ENCODE peak calls at places on chromosomes 7 and 10, in eight cellular contexts. One of them, this sample, is unnamed.
A peak's percentile ranks its signal among the peaks of the same experiment; 100 is the strongest.

GRCh38 chr10:16639457-16639856 is 117.8 kb upstream of the C1QL3 start:
- DNase-seq in PC-3: no peak
- DNase-seq in HTR-8/SVneo: no peak
- DNase-seq in cardiac fibroblast: no peak
- DNase-seq in activated CD4-positive, alpha-beta T cell treated with anti-CD3 and anti-CD28 coated beads for 36 hours: no peak
- DNase-seq in NCI-H1092: no peak
- DNase-seq in lower leg skin: no peak
- DNase-seq in cardiac muscle cell: no peak
- DNase-seq in this sample: no peak

GRCh38 chr10:95467162-95467599 is 94.0 kb downstream of the SORBS1 start:
- DNase-seq in PC-3: no peak
- DNase-seq in HTR-8/SVneo: no peak
- DNase-seq in cardiac fibroblast: no peak
- DNase-seq in activated CD4-positive, alpha-beta T cell treated with anti-CD3 and anti-CD28 coated beads for 36 hours: peak; percentile 7
- DNase-seq in NCI-H1092: no peak
- DNase-seq in lower leg skin: peak; percentile 72
- DNase-seq in cardiac muscle cell: peak; percentile 93
- DNase-seq in this sample: no peak

GRCh38 chr7:143248781-143249354 is 14.4 kb upstream of the GSTK1 start:
- DNase-seq in PC-3: peak; percentile 76
- DNase-seq in HTR-8/SVneo: no peak
- DNase-seq in cardiac fibroblast: peak; percentile 40
- DNase-seq in activated CD4-positive, alpha-beta T cell treated with anti-CD3 and anti-CD28 coated beads for 36 hours: no peak
- DNase-seq in NCI-H1092: no peak
- DNase-seq in lower leg skin: no peak
- DNase-seq in cardiac muscle cell: no peak
- DNase-seq in this sample: no peak

GRCh38 chr7:21579341-21580072 is 36.7 kb downstream of the DNAH11 start:
- DNase-seq in PC-3: no peak
- DNase-seq in HTR-8/SVneo: no peak
- DNase-seq in cardiac fibroblast: no peak
- DNase-seq in activated CD4-positive, alpha-beta T cell treated with anti-CD3 and anti-CD28 coated beads for 36 hours: no peak
- DNase-seq in NCI-H1092: no peak
- DNase-seq in lower leg skin: no peak
- DNase-seq in cardiac muscle cell: no peak
- DNase-seq in this sample: no peak

GRCh38 chr7:149781921-149782320 is 8.5 kb upstream of the ZNF467 start:
- DNase-seq in PC-3: no peak
- DNase-seq in HTR-8/SVneo: no peak
- DNase-seq in cardiac fibroblast: no peak
- DNase-seq in activated CD4-positive, alpha-beta T cell treated with anti-CD3 and anti-CD28 coated beads for 36 hours: no peak
- DNase-seq in NCI-H1092: no peak
- DNase-seq in lower leg skin: no peak
- DNase-seq in cardiac muscle cell: no peak
- DNase-seq in this sample: no peak

GRCh38 chr10:105734479-105734878 is 1093.4 kb downstream of the SORCS3 start:
- DNase-seq in PC-3: no peak
- DNase-seq in HTR-8/SVneo: no peak
- DNase-seq in cardiac fibroblast: no peak
- DNase-seq in activated CD4-positive, alpha-beta T cell treated with anti-CD3 and anti-CD28 coated beads for 36 hours: no peak
- DNase-seq in NCI-H1092: no peak
- DNase-seq in lower leg skin: no peak
- DNase-seq in cardiac muscle cell: no peak
- DNase-seq in this sample: no peak

GRCh38 chr7:44325811-44326241 is 432 bp upstream of the CAMK2B start:
- DNase-seq in PC-3: no peak
- DNase-seq in HTR-8/SVneo: peak; percentile 53
- DNase-seq in cardiac fibroblast: no peak
- DNase-seq in activated CD4-positive, alpha-beta T cell treated with anti-CD3 and anti-CD28 coated beads for 36 hours: no peak
- DNase-seq in NCI-H1092: peak; percentile 67
- DNase-seq in lower leg skin: no peak
- DNase-seq in cardiac muscle cell: peak; percentile 65
- DNase-seq in this sample: peak; percentile 43

GRCh38 chr10:97468162-97468561 is 22.2 kb downstream of the ZDHHC16 start:
- DNase-seq in PC-3: no peak
- DNase-seq in HTR-8/SVneo: no peak
- DNase-seq in cardiac fibroblast: no peak
- DNase-seq in activated CD4-positive, alpha-beta T cell treated with anti-CD3 and anti-CD28 coated beads for 36 hours: no peak
- DNase-seq in NCI-H1092: no peak
- DNase-seq in lower leg skin: no peak
- DNase-seq in cardiac muscle cell: no peak
- DNase-seq in this sample: peak; percentile 54

GRCh38 chr10:89414146-89414878 is at the start of gene IFIT5:
- DNase-seq in PC-3: peak; percentile 56
- DNase-seq in HTR-8/SVneo: peak; percentile 65
- DNase-seq in cardiac fibroblast: peak; percentile 79
- DNase-seq in activated CD4-positive, alpha-beta T cell treated with anti-CD3 and anti-CD28 coated beads for 36 hours: peak; percentile 76
- DNase-seq in NCI-H1092: peak; percentile 63
- DNase-seq in lower leg skin: peak; percentile 61
- DNase-seq in cardiac muscle cell: peak; percentile 80
- DNase-seq in this sample: peak; percentile 56

GRCh38 chr10:58440484-58440883 is 55.3 kb downstream of the TFAM start:
- DNase-seq in PC-3: peak; percentile 73
- DNase-seq in HTR-8/SVneo: no peak
- DNase-seq in cardiac fibroblast: no peak
- DNase-seq in activated CD4-positive, alpha-beta T cell treated with anti-CD3 and anti-CD28 coated beads for 36 hours: no peak
- DNase-seq in NCI-H1092: no peak
- DNase-seq in lower leg skin: no peak
- DNase-seq in cardiac muscle cell: no peak
- DNase-seq in this sample: no peak

GRCh38 chr10:18196806-18197550 is 56.8 kb downstream of the CACNB2 start:
- DNase-seq in PC-3: no peak
- DNase-seq in HTR-8/SVneo: no peak
- DNase-seq in cardiac fibroblast: peak; percentile 22
- DNase-seq in activated CD4-positive, alpha-beta T cell treated with anti-CD3 and anti-CD28 coated beads for 36 hours: no peak
- DNase-seq in NCI-H1092: no peak
- DNase-seq in lower leg skin: no peak
- DNase-seq in cardiac muscle cell: no peak
- DNase-seq in this sample: no peak

GRCh38 chr10:101028446-101029244 is 2.3 kb downstream of the PDZD7 start:
- DNase-seq in PC-3: no peak
- DNase-seq in HTR-8/SVneo: no peak
- DNase-seq in cardiac fibroblast: no peak
- DNase-seq in activated CD4-positive, alpha-beta T cell treated with anti-CD3 and anti-CD28 coated beads for 36 hours: no peak
- DNase-seq in NCI-H1092: no peak
- DNase-seq in lower leg skin: no peak
- DNase-seq in cardiac muscle cell: no peak
- DNase-seq in this sample: no peak

GRCh38 chr10:119398996-119399395 is 143.5 kb downstream of the RGS10 start:
- DNase-seq in PC-3: no peak
- DNase-seq in HTR-8/SVneo: no peak
- DNase-seq in cardiac fibroblast: no peak
- DNase-seq in activated CD4-positive, alpha-beta T cell treated with anti-CD3 and anti-CD28 coated beads for 36 hours: no peak
- DNase-seq in NCI-H1092: no peak
- DNase-seq in lower leg skin: no peak
- DNase-seq in cardiac muscle cell: no peak
- DNase-seq in this sample: no peak

GRCh38 chr10:17316488-17317170 is 88.6 kb downstream of the VIM start:
- DNase-seq in PC-3: no peak
- DNase-seq in HTR-8/SVneo: no peak
- DNase-seq in cardiac fibroblast: no peak
- DNase-seq in activated CD4-positive, alpha-beta T cell treated with anti-CD3 and anti-CD28 coated beads for 36 hours: no peak
- DNase-seq in NCI-H1092: no peak
- DNase-seq in lower leg skin: no peak
- DNase-seq in cardiac muscle cell: no peak
- DNase-seq in this sample: no peak

GRCh38 chr10:97485647-97486281 is 12.5 kb downstream of the MMS19 start:
- DNase-seq in PC-3: no peak
- DNase-seq in HTR-8/SVneo: no peak
- DNase-seq in cardiac fibroblast: no peak
- DNase-seq in activated CD4-positive, alpha-beta T cell treated with anti-CD3 and anti-CD28 coated beads for 36 hours: no peak
- DNase-seq in NCI-H1092: no peak
- DNase-seq in lower leg skin: no peak
- DNase-seq in cardiac muscle cell: no peak
- DNase-seq in this sample: no peak

This sample was measured in NCI-H1105 treated with DMSO at 0.1 percent for 48 hours.